ENCODE peak calls at places on chromosome 2, in nine cellular contexts. G, S, K, A, R, F, N, X and D are unnamed samples.

GRCh38 chr2:240465268-240465764 is 29.9 kb downstream of the GPC1 start:
- DNase-seq in G (no peak), A (peak), K (no peak), R (no peak), F (no peak), S (no peak), X (no peak), N (no peak), D (no peak)

GRCh38 chr2:216885117-216885553 is 25.3 kb upstream of the TNP1 start:
- DNase-seq in R (no peak), F (no peak), G (no peak), K (no peak), N (no peak), S (no peak), X (no peak), A (no peak), D (no peak)

GRCh38 chr2:2547911-2548310 is 216.8 kb upstream of the MYT1L start:
- DNase-seq in K (no peak), A (no peak), G (no peak), F (no peak), S (no peak), X (no peak), N (no peak), R (no peak), D (no peak)

GRCh38 chr2:88866756-88867155 is 175.3 kb downstream of the RPIA start:
- DNase-seq in N (no peak), S (no peak), K (no peak), X (no peak), A (no peak), R (no peak), G (peak), F (no peak), D (no peak)

GRCh38 chr2:147177449-147177848 is 667.4 kb upstream of the ACVR2A start:
- DNase-seq in F (no peak), R (no peak), X (no peak), S (no peak), K (no peak), A (no peak), G (no peak), N (no peak), D (peak)

GRCh38 chr2:31205186-31205585 is 12.1 kb downstream of the CAPN14 start:
- DNase-seq in G (no peak), S (no peak), R (no peak), F (no peak), X (no peak), K (no peak), N (no peak), A (no peak), D (no peak)

GRCh38 chr2:44944102-44944951 is 2.8 kb downstream of the SIX3 start:
- DNase-seq in S (no peak), A (no peak), G (no peak), F (no peak), K (no peak), N (no peak), R (no peak), X (no peak), D (no peak)

GRCh38 chr2:50529600-50530218 is 502.2 kb downstream of the NRXN1 start:
- DNase-seq in F (peak), A (no peak), N (no peak), G (peak), K (no peak), R (peak), X (peak), S (peak), D (peak)

GRCh38 chr2:42969231-42970150 is 177.1 kb upstream of the HAAO start:
- DNase-seq in K (no peak), S (peak), G (no peak), R (no peak), N (no peak), X (no peak), F (no peak), A (no peak), D (peak)

GRCh38 chr2:23603156-23603555 is 218.2 kb downstream of the KLHL29 start:
- DNase-seq in F (no peak), A (no peak), G (no peak), R (no peak), X (no peak), S (no peak), N (no peak), K (no peak), D (no peak)

GRCh38 chr2:38187416-38188127 is 111.6 kb upstream of the CYP1B1 start:
- DNase-seq in F (peak), X (no peak), S (peak), R (no peak), G (no peak), A (peak), K (peak), N (no peak), D (peak)

GRCh38 chr2:30400151-30400954 is 46.7 kb upstream of the LCLAT1 start:
- DNase-seq in G (no peak), R (no peak), F (no peak), X (no peak), K (no peak), S (no peak), N (no peak), A (no peak), D (peak)

GRCh38 chr2:84908948-84909713 is 3.7 kb downstream of the TMSB10 start:
- DNase-seq in K (no peak), R (peak), F (no peak), S (no peak), G (no peak), X (no peak), A (no peak), N (no peak), D (no peak)

GRCh38 chr2:133856678-133857077 is 288.4 kb upstream of the NCKAP5 start:
- DNase-seq in X (no peak), R (no peak), A (no peak), F (no peak), K (no peak), N (no peak), S (no peak), G (no peak), D (no peak)

GRCh38 chr2:65072181-65072970 is 16.2 kb downstream of the CEP68 start:
- DNase-seq in N (no peak), G (peak), X (no peak), K (no peak), F (no peak), S (no peak), R (peak), A (no peak), D (no peak)

GRCh38 chr2:600542-601386 is 76.4 kb downstream of the TMEM18 start:
- DNase-seq in S (no peak), K (no peak), X (no peak), A (no peak), G (no peak), N (no peak), R (no peak), F (no peak), D (no peak)

GRCh38 chr2:147845608-147846002 is 776 bp downstream of the ACVR2A start:
- DNase-seq in X (no peak), K (no peak), G (no peak), N (no peak), A (no peak), F (no peak), S (no peak), R (no peak), D (peak)

GRCh38 chr2:54557601-54558187 is 101.6 kb downstream of the SPTBN1 start:
- DNase-seq in S (no peak), A (peak), F (no peak), N (no peak), K (peak), R (peak), X (no peak), G (peak), D (peak)

GRCh38 chr2:97759727-97760407 is 46.5 kb downstream of the ZAP70 start:
- DNase-seq in X (no peak), N (no peak), F (no peak), R (no peak), A (no peak), S (no peak), G (no peak), K (no peak), D (no peak)

GRCh38 chr2:167753142-167753541 is 494.3 kb downstream of the STK39 start:
- DNase-seq in N (no peak), R (peak), G (no peak), F (no peak), K (no peak), S (no peak), X (no peak), A (no peak), D (no peak)

GRCh38 chr2:221554769-221555510 is 17.2 kb downstream of the EPHA4 start:
- DNase-seq in S (no peak), R (peak), G (peak), K (no peak), X (no peak), N (no peak), A (no peak), F (no peak), D (peak)

GRCh38 chr2:207008105-207008990 is 69.0 kb downstream of the CPO start:
- DNase-seq in N (peak), A (no peak), S (no peak), F (no peak), X (no peak), K (no peak), R (no peak), G (no peak), D (peak)

GRCh38 chr2:238558456-238559099 is 131.9 kb downstream of the ASB1 start:
- DNase-seq in G (no peak), A (no peak), N (no peak), X (no peak), S (no peak), K (peak), F (no peak), R (no peak), D (no peak)

GRCh38 chr2:195842932-195843331 is 185.9 kb downstream of the SLC39A10 start:
- DNase-seq in K (no peak), S (no peak), N (no peak), R (no peak), X (no peak), F (no peak), G (no peak), A (no peak), D (no peak)

GRCh38 chr2:17573085-17573805 is 32.7 kb downstream of the VSNL1 start:
- DNase-seq in S (no peak), K (no peak), G (peak), N (no peak), A (no peak), R (no peak), X (no peak), F (no peak), D (peak)

GRCh38 chr2:139031722-139032121 is 251.5 kb upstream of the NXPH2 start:
- DNase-seq in G (peak), S (no peak), N (no peak), X (no peak), F (no peak), R (peak), K (no peak), A (no peak), D (peak)
- TF ChIP-seq CTCF in G (peak), S (no peak), N (peak), X (no peak), F (no peak), R (no peak), K (no peak), A (no peak), D (no peak)

GRCh38 chr2:231546014-231546413 is 15.8 kb upstream of the NMUR1 start:
- DNase-seq in X (no peak), K (no peak), F (no peak), A (no peak), R (no peak), S (no peak), G (no peak), N (no peak), D (no peak)

GRCh38 chr2:231547315-231548110 is 17.3 kb upstream of the NMUR1 start:
- DNase-seq in K (no peak), R (no peak), N (no peak), A (no peak), X (no peak), S (no peak), G (no peak), F (no peak), D (no peak)

GRCh38 chr2:231541605-231542509 is 11.6 kb upstream of the NMUR1 start:
- DNase-seq in A (no peak), G (peak), K (no peak), F (no peak), R (peak), S (no peak), X (no peak), N (no peak), D (peak)

GRCh38 chr2:231548752-231549151 is 18.5 kb upstream of the NMUR1 start:
- DNase-seq in N (no peak), S (no peak), R (no peak), A (no peak), G (no peak), F (no peak), K (no peak), X (no peak), D (no peak)

GRCh38 chr2:231545105-231545902 is 15.1 kb upstream of the NMUR1 start:
- DNase-seq in F (no peak), A (no peak), S (peak), K (peak), N (no peak), X (no peak), R (peak), G (peak), D (peak)
- H3K4me3 ChIP-seq in F (no peak), A (no peak), S (no peak), K (no peak), N (no peak), X (no peak), R (peak), G (peak), D (no peak)

GRCh38 chr2:11396690-11396985 is 52.2 kb upstream of the ROCK2 start:
- DNase-seq in N (no peak), F (no peak), X (no peak), S (no peak), A (no peak), G (no peak), K (no peak), R (no peak), D (no peak)

GRCh38 chr2:11395971-11396689 is 51.7 kb upstream of the ROCK2 start:
- DNase-seq in G (no peak), S (no peak), F (no peak), N (no peak), K (no peak), A (no peak), X (no peak), R (peak), D (no peak)

GRCh38 chr2:11393711-11394236 is 49.3 kb upstream of the ROCK2 start:
- DNase-seq in N (no peak), R (no peak), G (no peak), X (no peak), S (no peak), A (no peak), F (no peak), K (no peak), D (peak)

GRCh38 chr2:11397046-11397445 is 52.6 kb upstream of the ROCK2 start:
- DNase-seq in F (no peak), K (peak), A (no peak), G (no peak), X (no peak), R (no peak), S (no peak), N (no peak), D (no peak)

DNA sequence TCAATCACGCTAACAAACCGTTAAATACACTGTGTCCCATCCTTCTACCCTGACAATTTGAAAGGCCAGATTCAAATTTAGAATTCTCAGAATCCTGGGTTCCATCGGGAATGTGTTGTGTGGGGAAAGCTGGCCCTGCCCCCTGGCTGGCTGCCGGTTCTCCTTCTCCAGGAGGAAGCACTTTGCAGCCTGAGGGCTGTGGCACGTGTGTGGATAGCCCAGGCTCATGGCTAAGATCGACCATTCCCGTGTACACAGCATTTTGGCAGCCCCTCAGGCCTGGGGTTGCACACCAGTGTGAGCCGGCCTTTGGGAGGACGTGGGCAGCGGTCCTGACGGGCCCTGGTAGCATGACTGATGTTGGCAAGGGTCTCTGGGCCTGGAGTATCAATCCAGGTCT is 51.0 kb upstream of the ROCK2 start:
- DNase-seq in K (no peak), A (no peak), G (no peak), S (no peak), R (no peak), N (no peak), F (no peak), X (no peak), D (no peak)
- TF ChIP-seq CTCF in K (no peak), A (no peak), G (no peak), S (no peak), R (no peak), N (no peak), F (no peak), X (no peak), D (no peak)

GRCh38 chr2:231640646-231641111 is 48.0 kb downstream of the TEX44 start:
- DNase-seq in K (no peak), S (no peak), X (no peak), G (no peak), N (no peak), A (no peak), R (no peak), F (no peak), D (peak)

GRCh38 chr2:231643494-231643888 is 50.8 kb downstream of the TEX44 start:
- DNase-seq in A (no peak), N (no peak), G (peak), F (no peak), X (no peak), S (no peak), K (no peak), R (no peak), D (no peak)

GRCh38 chr2:231644426-231644825 is 51.8 kb downstream of the TEX44 start:
- DNase-seq in F (no peak), N (no peak), A (no peak), X (no peak), R (no peak), S (no peak), G (no peak), K (no peak), D (no peak)

GRCh38 chr2:231640229-231640628 is 47.6 kb downstream of the TEX44 start:
- DNase-seq in N (no peak), S (no peak), R (no peak), X (no peak), F (no peak), K (no peak), A (no peak), G (no peak), D (peak)

GRCh38 chr2:231642631-231643493 is 50.2 kb downstream of the TEX44 start:
- DNase-seq in S (peak), F (peak), G (peak), X (peak), R (peak), K (peak), N (no peak), A (no peak), D (peak)
- H3K4me3 ChIP-seq in S (peak), F (peak), G (peak), X (peak), R (peak), K (no peak), N (no peak), A (no peak), D (peak)

DNA sequence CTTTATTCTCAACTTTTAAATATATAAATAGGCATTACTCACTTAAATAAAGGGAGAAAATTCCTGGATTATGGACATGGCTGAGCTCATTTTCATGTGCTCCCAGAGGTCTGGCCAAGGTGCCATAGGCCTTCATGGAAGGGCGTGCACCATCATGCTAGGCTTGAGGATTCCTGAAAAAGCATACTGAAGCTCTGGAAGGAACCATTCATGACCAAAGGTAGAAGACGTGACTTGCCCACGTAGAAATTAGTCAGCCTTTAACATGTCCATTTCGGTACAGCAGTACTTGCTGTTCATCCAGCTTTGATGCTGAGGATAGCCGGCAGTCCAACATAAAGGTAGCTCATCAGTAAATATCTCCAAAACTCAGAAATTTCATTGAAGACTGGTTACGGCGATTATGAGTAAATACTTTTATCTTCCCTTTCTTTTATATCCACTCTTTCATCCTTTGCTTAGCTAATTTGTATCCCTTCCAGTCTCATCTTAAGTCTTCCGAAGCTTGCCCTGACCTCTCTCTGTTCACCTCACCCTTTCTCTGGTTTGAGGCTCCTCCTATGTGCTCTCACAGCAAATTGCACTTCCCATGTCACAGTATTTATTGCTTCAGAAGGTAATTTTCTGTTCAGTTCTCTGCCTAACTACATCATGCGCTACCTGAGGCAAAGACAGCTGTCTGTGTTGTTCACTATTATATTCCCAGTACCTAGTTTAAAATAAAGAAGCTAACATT is 32.3 kb upstream of the ASNSD1 start:
- DNase-seq in F (no peak), S (no peak), A (no peak), G (no peak), K (no peak), X (no peak), R (no peak), N (no peak), D (no peak)
- TF ChIP-seq CTCF in F (no peak), S (no peak), A (no peak), G (no peak), K (no peak), X (peak), R (no peak), N (peak), D (no peak)

DNA sequence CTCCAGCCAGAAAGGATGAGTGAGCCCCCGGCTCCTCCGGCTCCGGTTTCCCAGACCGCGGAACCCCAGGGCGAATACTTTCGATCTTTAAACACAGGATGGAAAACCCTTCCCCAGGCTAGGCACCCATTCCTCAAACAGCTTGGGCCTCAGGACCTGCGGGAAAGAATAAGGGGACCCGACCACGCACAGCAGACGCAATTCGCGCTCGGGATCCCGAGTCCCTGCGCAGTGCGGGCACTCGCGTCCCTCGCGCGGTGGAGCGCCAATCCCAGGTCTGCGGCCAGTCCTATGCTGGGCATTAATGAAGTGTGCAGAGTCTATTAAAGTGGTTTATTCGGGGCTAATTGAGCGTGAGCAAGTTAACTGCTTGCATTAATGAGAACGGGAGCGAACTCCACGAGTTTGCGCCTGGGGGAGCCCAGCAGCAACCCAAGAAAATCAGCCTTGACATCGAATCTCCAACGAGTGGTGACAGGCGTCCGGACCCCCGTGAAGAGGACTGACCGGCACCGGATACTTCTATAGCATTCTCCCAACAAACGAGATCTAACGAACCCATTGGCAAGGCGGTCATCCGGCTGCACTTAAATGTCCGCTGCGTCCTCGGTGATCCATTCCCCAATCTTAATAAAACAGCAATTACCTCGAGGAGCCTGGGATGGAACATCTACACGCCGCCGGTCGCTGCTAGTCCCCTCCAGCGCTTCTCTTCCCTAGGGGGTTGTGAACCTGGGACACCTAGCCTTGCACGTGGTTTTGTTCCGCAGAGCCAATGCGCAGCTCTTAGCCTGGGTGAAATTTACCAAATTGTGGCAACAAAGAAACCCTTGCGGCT is 1.7 kb downstream of the OSR1 start:
- DNase-seq in K (no peak), G (no peak), R (no peak), X (no peak), N (no peak), F (no peak), A (no peak), S (no peak), D (peak)
- H3K4me3 ChIP-seq in K (peak), G (no peak), R (no peak), X (peak), N (peak), F (peak), A (no peak), S (peak), D (peak)

DNA sequence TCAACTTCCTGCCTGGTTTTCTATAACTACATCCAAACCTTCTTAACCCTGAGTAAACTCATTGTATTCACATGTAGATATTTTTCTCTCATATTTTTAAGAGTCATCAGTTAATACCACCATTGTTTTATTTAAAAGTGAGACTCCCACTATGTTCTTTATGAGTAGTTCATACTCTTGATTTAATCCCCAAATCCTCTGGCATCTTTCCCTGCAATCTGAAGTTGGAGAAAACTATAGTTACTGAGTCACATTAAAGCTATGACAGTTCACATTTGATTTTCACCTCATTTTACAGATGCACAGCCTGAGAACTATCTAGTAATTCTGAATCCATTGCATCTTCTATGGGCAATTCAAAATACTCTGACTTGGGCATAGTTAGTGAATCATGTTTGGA is 1358.7 kb upstream of the NRXN1 start:
- DNase-seq in S (no peak), K (no peak), X (no peak), R (no peak), F (peak), G (no peak), N (no peak), A (no peak), D (peak)
- TF ChIP-seq CTCF in S (no peak), K (no peak), X (no peak), R (no peak), F (no peak), G (no peak), N (no peak), A (no peak), D (no peak)